ENCODE peak calls at places on chromosomes 11 and 22, in five cellular contexts. C is activated T-helper 1 cell treated with Interleukin-2 at 50 U/mL for 16 hours, T is T-helper 2 cell, L is SJSA1, I is NCI-H1105. N is an unnamed sample.

GRCh38 chr11:112555491-112556364 is 295.1 kb upstream of the PLET1 start:
- DNase-seq in L (no peak), T (peak), I (peak), C (peak), N (peak)

GRCh38 chr22:45977003-45977395 is at the start of gene WNT7B:
- DNase-seq in C (no peak), I (peak), L (no peak), T (no peak), N (no peak)

GRCh38 chr22:28375761-28376534 is 303.7 kb downstream of the TTC28 start:
- DNase-seq in T (no peak), C (no peak), I (no peak), L (no peak), N (no peak)

GRCh38 chr11:10255388-10256125 is 38.5 kb downstream of the SBF2 start:
- DNase-seq in T (no peak), I (no peak), C (no peak), L (no peak), N (no peak)

GRCh38 chr11:66950113-66950535 is 8.1 kb downstream of the PC start:
- DNase-seq in I (no peak), L (peak), C (no peak), T (no peak), N (no peak)

GRCh38 chr22:28381427-28382167 is 298.0 kb downstream of the TTC28 start:
- DNase-seq in C (no peak), L (no peak), T (no peak), I (no peak), N (no peak)

GRCh38 chr11:73415854-73416615 is 39.8 kb downstream of the RELT start:
- DNase-seq in I (no peak), T (no peak), L (no peak), C (no peak), N (no peak)

GRCh38 chr11:33706961-33707360 is 6.3 kb upstream of the C11orf91 start:
- DNase-seq in I (no peak), T (no peak), C (no peak), L (no peak), N (no peak)

GRCh38 chr11:128356992-128357391 is 230.4 kb downstream of the ETS1 start:
- DNase-seq in L (no peak), I (no peak), T (no peak), C (no peak), N (no peak)

GRCh38 chr11:73270089-73270854 is 1.9 kb upstream of the P2RY6 start:
- DNase-seq in L (no peak), C (no peak), T (no peak), I (no peak), N (no peak)

GRCh38 chr11:117002639-117003305 is 95.5 kb downstream of the SIK3 start:
- DNase-seq in C (no peak), T (no peak), I (no peak), L (no peak), N (no peak)

GRCh38 chr22:47329727-47330653 is 567.5 kb downstream of the TBC1D22A start:
- DNase-seq in I (no peak), L (no peak), T (no peak), C (no peak), N (no peak)

GRCh38 chr22:45984316-45984916 is 7.5 kb upstream of the WNT7B start:
- DNase-seq in C (no peak), T (no peak), L (no peak), I (no peak), N (no peak)

GRCh38 chr11:129705341-129705740 is 110.3 kb upstream of the TMEM45B start:
- DNase-seq in L (no peak), I (no peak), T (no peak), C (no peak), N (no peak)

GRCh38 chr22:46758867-46759290 is 3.6 kb upstream of the TBC1D22A start:
- DNase-seq in L (no peak), I (no peak), T (no peak), C (peak), N (no peak)